ENCODE peak calls at places on chromosome 1, in four cellular contexts. A, Q, G and C are unnamed samples.

GRCh38 chr1:61389926-61390845 is 307.8 kb downstream of the NFIA start:
- DNase-seq in A (no peak), Q (no peak), G (no peak), C (no peak)

GRCh38 chr1:22829001-22829989 is 118.7 kb downstream of the EPHB2 start:
- DNase-seq in A (no peak), Q (no peak), G (no peak), C (no peak)

GRCh38 chr1:43565600-43566360 is 35.1 kb downstream of the PTPRF start:
- DNase-seq in A (peak; percentile 47), Q (peak; percentile 35), G (peak; percentile 82), C (peak; percentile 28)

GRCh38 chr1:168172250-168172915 is 6.4 kb upstream of the TIPRL start:
- DNase-seq in A (no peak), Q (no peak), G (no peak), C (no peak)

GRCh38 chr1:161069731-161070270 is at the start of gene ARHGAP30:
- DNase-seq in A (no peak), Q (peak; percentile 65), G (no peak), C (peak; percentile 77)

GRCh38 chr1:154403300-154403943 is 1.7 kb upstream of the IL6R start:
- DNase-seq in A (no peak), Q (peak; percentile 32), G (no peak), C (peak; percentile 53)

GRCh38 chr1:151222130-151222529 is 23.8 kb downstream of the PIP5K1A start:
- DNase-seq in A (no peak), Q (no peak), G (no peak), C (no peak)

GRCh38 chr1:109257682-109258421 is 8.5 kb downstream of the CELSR2 start:
- DNase-seq in A (no peak), Q (no peak), G (no peak), C (no peak)

GRCh38 chr1:23742670-23743286 is 493 bp upstream of the ELOA start:
- DNase-seq in A (peak; percentile 24), Q (no peak), G (no peak), C (no peak)